ENCODE peak calls at places on chromosomes 1 and 21, in five cellular contexts. B is A549, I is GM12878, P is HepG2, V is SK-N-SH. X is an unnamed sample.

GRCh38 chr1:198624648-198624980 is 14.2 kb upstream of the PTPRC start:
- DNase-seq in I (no peak), P (no peak), V (no peak), B (no peak), X (no peak)

GRCh38 chr1:49051647-49052046 is 275.0 kb upstream of the BEND5 start:
- DNase-seq in B (no peak), I (no peak), P (no peak), V (peak; percentile 60), X (no peak)

GRCh38 chr1:43542515-43543458 is 12.1 kb downstream of the PTPRF start:
- DNase-seq in P (no peak), B (no peak), V (no peak), I (no peak), X (no peak)

GRCh38 chr1:160144921-160145320 is 6.5 kb upstream of the ATP1A4 start:
- DNase-seq in P (no peak), V (no peak), I (no peak), B (no peak), X (peak; percentile 10)

GRCh38 chr21:17495680-17496079 is 17.2 kb upstream of the CXADR start:
- DNase-seq in P (peak; percentile 71), V (no peak), B (no peak), I (no peak), X (no peak)

GRCh38 chr1:15525043-15525958 is 1.3 kb upstream of the CASP9 start:
- DNase-seq in B (no peak), I (peak; percentile 89), P (peak; percentile 93), V (no peak), X (no peak)

GRCh38 chr1:19232526-19232851 is 18.8 kb downstream of the EMC1 start:
- DNase-seq in I (no peak), P (peak; percentile 25), B (no peak), V (no peak), X (peak; percentile 68)

GRCh38 chr1:46394108-46394871 is at the start of gene FAAH:
- DNase-seq in V (peak; percentile 92), I (no peak), B (no peak), P (peak; percentile 58), X (no peak)

GRCh38 chr1:66940968-66941367 is 16.2 kb downstream of the MIER1 start:
- DNase-seq in B (no peak), V (no peak), P (peak; percentile 46), I (no peak), X (peak; percentile 73)

GRCh38 chr1:23809751-23810171 is 9.2 kb upstream of the GALE start:
- DNase-seq in I (peak; percentile 34), P (peak; percentile 78), B (peak; percentile 70), V (peak; percentile 74), X (peak; percentile 51)
- TF ChIP-seq RFX5 in I (no peak), P (no peak), B (no peak), V (no peak), X (no peak)

GRCh38 chr1:201433609-201434008 is 12.1 kb upstream of the TNNI1 start:
- DNase-seq in P (no peak), V (no peak), B (no peak), I (no peak), X (no peak)

GRCh38 chr1:201427923-201428322 is 6.4 kb upstream of the TNNI1 start:
- DNase-seq in I (no peak), B (no peak), V (no peak), P (no peak), X (no peak)

GRCh38 chr1:201429771-201430501 is 8.4 kb upstream of the TNNI1 start:
- DNase-seq in V (no peak), I (no peak), P (no peak), B (no peak), X (no peak)

GRCh38 chr1:201432814-201433213 is 11.3 kb upstream of the TNNI1 start:
- DNase-seq in B (no peak), V (no peak), P (no peak), I (no peak), X (no peak)

GRCh38 chr1:201430790-201431189 is 9.3 kb upstream of the TNNI1 start:
- DNase-seq in I (no peak), B (no peak), P (no peak), V (peak; percentile 65), X (no peak)
- TF ChIP-seq RFX5 in I (no peak), B (no peak), P (no peak), V (no peak), X (no peak)

GRCh38 chr1:196680107-196680506 is 28.3 kb downstream of the CFH start:
- DNase-seq in V (no peak), P (no peak), I (no peak), B (no peak), X (peak; percentile 60)
- TF ChIP-seq RFX5 in V (no peak), P (no peak), I (no peak), B (no peak), X (no peak)

GRCh38 chr1:116880952-116881351 is 28.8 kb upstream of the PTGFRN start:
- DNase-seq in P (no peak), I (no peak), V (no peak), B (no peak), X (no peak)

GRCh38 chr1:116879478-116880133 is 30.1 kb upstream of the PTGFRN start:
- DNase-seq in V (peak; percentile 34), B (no peak), I (no peak), P (no peak), X (no peak)

GRCh38 chr1:116878804-116879477 is 30.8 kb upstream of the PTGFRN start:
- DNase-seq in P (no peak), V (peak; percentile 71), B (no peak), I (peak; percentile 61), X (peak; percentile 17)

GRCh38 chr1:116882866-116883265 is 26.9 kb upstream of the PTGFRN start:
- DNase-seq in V (no peak), I (no peak), B (no peak), P (no peak), X (no peak)

DNA sequence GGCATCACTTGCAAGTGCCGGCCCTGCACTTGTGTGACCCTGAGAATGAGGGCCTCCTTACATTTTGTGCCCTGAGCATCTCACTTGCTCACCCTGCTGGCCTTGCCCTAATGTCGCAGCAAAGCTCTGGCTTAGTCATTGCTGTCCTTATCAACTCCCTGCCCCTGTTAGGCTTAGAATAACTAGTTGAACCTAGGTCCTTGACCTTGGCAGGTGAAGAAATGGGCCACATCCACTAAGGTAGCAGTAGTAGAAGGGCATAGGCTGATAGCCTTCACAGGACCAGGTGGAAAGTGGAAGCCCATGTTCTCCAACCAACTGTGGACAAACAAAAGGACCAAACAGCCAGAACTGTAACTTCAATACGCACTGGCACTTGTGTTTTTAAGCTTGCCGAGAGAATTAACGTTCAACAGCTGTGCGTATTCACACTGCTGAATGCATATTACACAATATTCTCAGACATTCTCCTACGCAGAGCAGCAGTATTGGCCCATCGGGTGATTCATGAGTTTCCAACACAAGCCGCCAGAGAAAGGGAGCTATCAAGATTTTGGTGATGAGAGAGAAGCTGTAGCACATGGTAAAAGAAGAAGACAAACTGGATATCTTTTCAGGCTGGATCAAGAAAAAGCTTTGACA is 27.7 kb upstream of the PTGFRN start:
- DNase-seq in V (no peak), P (peak; percentile 8), B (peak; percentile 36), I (no peak), X (peak; percentile 65)
- TF ChIP-seq RFX5 in V (no peak), P (no peak), B (no peak), I (no peak), X (no peak)

DNA sequence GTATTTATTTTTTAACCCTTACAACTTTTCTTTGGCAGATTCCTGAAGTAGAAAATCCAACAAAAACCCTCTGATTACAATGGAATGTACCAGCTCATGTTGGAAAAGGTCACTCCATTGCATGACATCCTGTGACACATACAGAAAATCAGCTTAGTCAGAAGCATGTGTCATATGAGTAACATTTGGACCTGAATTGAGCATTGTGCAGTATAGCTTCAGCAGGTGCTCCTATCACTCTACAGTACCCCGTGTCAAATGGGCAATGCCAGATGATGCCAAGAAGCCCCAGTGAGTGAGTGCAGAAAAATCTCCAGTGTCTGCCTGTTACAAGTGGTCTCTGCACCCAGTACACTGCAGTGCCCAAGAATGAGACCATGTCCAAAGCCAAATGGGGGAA is 129.7 kb upstream of the RUNX1 start:
- DNase-seq in B (no peak), I (no peak), V (no peak), P (no peak), X (peak; percentile 79)
- TF ChIP-seq RFX5 in B (no peak), I (no peak), V (no peak), P (no peak), X (no peak)

DNA sequence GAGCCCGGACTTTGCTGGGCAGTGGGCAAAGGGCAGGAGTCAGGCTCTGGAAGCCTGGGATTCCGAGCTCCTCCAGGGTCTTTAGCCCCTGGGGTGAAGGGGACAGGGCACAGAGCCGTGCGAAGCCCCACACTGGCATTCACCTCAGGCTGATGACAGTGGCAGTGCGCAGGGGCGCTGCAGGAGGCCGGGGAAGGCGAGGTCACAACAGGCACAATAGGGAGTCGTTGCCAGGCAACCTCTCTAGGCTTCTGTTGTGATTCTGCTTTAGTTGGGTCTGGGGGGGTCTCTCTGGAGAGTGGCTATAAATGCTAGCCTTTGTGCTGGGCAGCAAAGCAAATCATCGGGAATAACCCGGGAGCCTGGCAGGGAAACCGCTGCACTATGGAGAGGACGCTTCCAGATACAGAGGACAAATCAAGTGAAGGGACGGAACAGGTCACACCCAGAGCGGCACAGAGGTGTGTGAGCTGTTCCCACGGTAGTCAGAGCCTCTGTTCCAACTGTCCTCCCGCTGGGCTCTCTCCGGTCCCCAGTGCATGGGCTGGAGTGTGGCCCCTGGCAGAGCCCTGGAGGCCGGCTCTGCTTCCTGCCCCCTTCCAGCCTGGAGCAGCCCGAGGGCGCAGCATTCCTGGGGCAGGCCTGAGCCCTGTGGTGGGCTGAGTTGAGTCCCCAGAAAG is 11.7 kb upstream of the ZBTB21 start:
- DNase-seq in V (no peak), P (no peak), I (no peak), B (no peak), X (no peak)
- TF ChIP-seq RFX5 in V (no peak), P (no peak), I (no peak), B (no peak), X (no peak)

GRCh38 chr1:167136191-167136614 is 42.3 kb downstream of the STYXL2 start:
- DNase-seq in V (no peak), P (no peak), B (no peak), I (no peak), X (peak; percentile 12)
- TF ChIP-seq RFX5 in V (no peak), P (no peak), B (no peak), I (no peak), X (no peak)

DNA sequence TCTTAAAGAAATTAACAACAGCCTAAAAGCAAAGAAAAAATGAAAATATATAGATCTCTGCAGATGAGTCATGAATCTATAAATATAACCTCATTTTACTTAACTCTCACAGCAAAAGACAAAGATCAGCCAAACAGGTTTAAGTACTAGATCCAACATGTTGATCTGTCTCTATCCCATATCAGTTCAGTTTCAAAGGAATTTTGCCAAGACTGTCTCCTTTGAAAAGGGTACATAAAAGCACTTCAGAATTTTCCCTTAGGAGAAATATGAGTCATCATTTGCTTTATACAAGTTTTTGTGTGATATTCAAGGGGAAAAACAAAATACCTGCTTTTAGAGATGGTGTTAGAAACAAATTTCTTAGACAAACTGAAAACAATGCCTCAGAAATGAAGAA is 73.6 kb upstream of the LRRC7 start:
- DNase-seq in B (no peak), P (no peak), V (no peak), I (no peak), X (no peak)
- TF ChIP-seq RFX5 in B (no peak), P (no peak), V (no peak), I (no peak), X (no peak)

GRCh38 chr1:22045604-22046228 is 6.8 kb upstream of the CDC42 start:
- DNase-seq in I (no peak), V (no peak), P (no peak), B (no peak), X (no peak)
- TF ChIP-seq RFX5 in I (no peak), V (no peak), P (no peak), B (peak; percentile 3), X (no peak)

X was measured in IMR-90.